ENCODE peak calls at places on chromosome 13, in seven cellular contexts. Y is heart left ventricle; A is spleen; O is thoracic aorta; D is tibial nerve; S is AG09309; W is CD4-positive, alpha-beta T cell. J is an unnamed sample.

GRCh38 chr13:30121244-30121643 is 186.1 kb downstream of the KATNAL1 start:
- DNase-seq in Y (no peak), A (no peak), O (no peak), D (no peak), S (no peak), W (no peak), J (no peak)

GRCh38 chr13:45276887-45277286 is 64.1 kb downstream of the TPT1 start:
- DNase-seq in Y (no peak), A (no peak), O (no peak), D (no peak), S (no peak), W (no peak), J (no peak)

GRCh38 chr13:26025771-26026170 is 26.0 kb downstream of the SHISA2 start:
- DNase-seq in Y (no peak), A (no peak), O (no peak), D (no peak), S (no peak), W (no peak), J (no peak)

GRCh38 chr13:111486801-111487200 is 166.4 kb downstream of the TEX29 start:
- DNase-seq in Y (no peak), A (no peak), O (no peak), D (no peak), S (no peak), W (no peak), J (no peak)

GRCh38 chr13:66410314-66410713 is 819.8 kb downstream of the PCDH9 start:
- DNase-seq in Y (no peak), A (no peak), O (no peak), D (no peak), S (no peak), W (no peak), J (no peak)

GRCh38 chr13:52862358-52863206 is 14.1 kb upstream of the PCDH8 start:
- DNase-seq in Y (no peak), A (no peak), O (no peak), D (no peak), S (no peak), W (no peak), J (peak)

GRCh38 chr13:27562457-27562856 is 57.9 kb downstream of the LNX2 start:
- DNase-seq in Y (no peak), A (no peak), O (no peak), D (no peak), S (no peak), W (no peak), J (no peak)

GRCh38 chr13:32164622-32165268 is 133.2 kb downstream of the FRY start:
- DNase-seq in Y (no peak), A (no peak), O (no peak), D (no peak), S (no peak), W (no peak), J (peak)

GRCh38 chr13:27858046-27858445 is 61.8 kb upstream of the PDX1 start:
- DNase-seq in Y (no peak), A (no peak), O (no peak), D (no peak), S (no peak), W (no peak), J (no peak)

GRCh38 chr13:26502826-26503225 is 54.7 kb upstream of the WASF3 start:
- DNase-seq in Y (no peak), A (no peak), O (no peak), D (no peak), S (peak), W (no peak), J (peak)

GRCh38 chr13:87788363-87788762 is 117.2 kb downstream of the SLITRK5 start:
- DNase-seq in Y (no peak), A (no peak), O (no peak), D (no peak), S (no peak), W (no peak), J (no peak)

GRCh38 chr13:53788286-53788685 is 759.7 kb downstream of the OLFM4 start:
- DNase-seq in Y (no peak), A (no peak), O (no peak), D (no peak), S (no peak), W (no peak), J (no peak)

GRCh38 chr13:33150146-33150545 is 133.9 kb downstream of the KL start:
- DNase-seq in Y (no peak), A (no peak), O (no peak), D (no peak), S (no peak), W (no peak), J (no peak)

GRCh38 chr13:39224841-39225240 is 186.6 kb downstream of the NHLRC3 start:
- DNase-seq in Y (no peak), A (no peak), O (no peak), D (no peak), S (no peak), W (no peak), J (no peak)

GRCh38 chr13:44305216-44305615 is 68.4 kb upstream of the SERP2 start:
- DNase-seq in Y (no peak), A (no peak), O (no peak), D (no peak), S (no peak), W (no peak), J (peak)

GRCh38 chr13:45542391-45542790 is 73.1 kb downstream of the ERICH6B start:
- DNase-seq in Y (no peak), A (no peak), O (no peak), D (no peak), S (no peak), W (no peak), J (no peak)

GRCh38 chr13:47901451-47901850 is 99.6 kb downstream of the SUCLA2 start:
- DNase-seq in Y (no peak), A (no peak), O (no peak), D (no peak), S (peak), W (no peak), J (peak)

GRCh38 chr13:92355213-92355612 is 871.4 kb upstream of the GPC6 start:
- DNase-seq in Y (no peak), A (no peak), O (no peak), D (no peak), S (no peak), W (no peak), J (peak)

GRCh38 chr13:29791508-29791907 is 58.9 kb downstream of the UBL3 start:
- DNase-seq in Y (no peak), A (no peak), O (no peak), D (no peak), S (no peak), W (no peak), J (no peak)

GRCh38 chr13:93146584-93147292 is 79.9 kb upstream of the GPC6 start:
- DNase-seq in Y (no peak), A (no peak), O (no peak), D (no peak), S (peak), W (no peak), J (no peak)

GRCh38 chr13:37109080-37109678 is 3.7 kb upstream of the CSNK1A1L start:
- DNase-seq in Y (no peak), A (no peak), O (no peak), D (no peak), S (no peak), W (no peak), J (no peak)

GRCh38 chr13:101757446-101758039 is 305.1 kb downstream of the ITGBL1 start:
- DNase-seq in Y (no peak), A (no peak), O (no peak), D (no peak), S (peak), W (no peak), J (no peak)

GRCh38 chr13:92972751-92973150 is 253.9 kb upstream of the GPC6 start:
- DNase-seq in Y (no peak), A (no peak), O (no peak), D (no peak), S (no peak), W (no peak), J (no peak)

GRCh38 chr13:64446372-64446771 is 2783.8 kb downstream of the PCDH9 start:
- DNase-seq in Y (no peak), A (no peak), O (no peak), D (no peak), S (no peak), W (no peak), J (no peak)

GRCh38 chr13:82749551-82749950 is 1132.7 kb downstream of the SLITRK1 start:
- DNase-seq in Y (no peak), A (no peak), O (no peak), D (no peak), S (no peak), W (no peak), J (no peak)

GRCh38 chr13:77986699-77987098 is 68.1 kb upstream of the EDNRB start:
- DNase-seq in Y (no peak), A (no peak), O (no peak), D (no peak), S (no peak), W (no peak), J (peak)

GRCh38 chr13:44516771-44517170 is 59.4 kb downstream of the TSC22D1 start:
- DNase-seq in Y (no peak), A (no peak), O (no peak), D (no peak), S (no peak), W (no peak), J (peak)

GRCh38 chr13:35354882-35355281 is 121.6 kb downstream of the MAB21L1 start:
- DNase-seq in Y (no peak), A (no peak), O (no peak), D (no peak), S (no peak), W (no peak), J (no peak)

GRCh38 chr13:45416521-45417125 is 1.6 kb downstream of the SLC25A30 start:
- DNase-seq in Y (no peak), A (no peak), O (no peak), D (no peak), S (no peak), W (no peak), J (no peak)

GRCh38 chr13:101058841-101059240 is 357.5 kb downstream of the NALCN start:
- DNase-seq in Y (no peak), A (no peak), O (no peak), D (no peak), S (no peak), W (no peak), J (no peak)

GRCh38 chr13:39835253-39835652 is 179.8 kb downstream of the COG6 start:
- DNase-seq in Y (no peak), A (no peak), O (no peak), D (no peak), S (no peak), W (no peak), J (peak)

GRCh38 chr13:109698779-109699178 is 87.6 kb downstream of the IRS2 start:
- DNase-seq in Y (no peak), A (no peak), O (no peak), D (no peak), S (peak), W (no peak), J (no peak)

GRCh38 chr13:74288361-74288911 is 154.2 kb upstream of the KLF12 start:
- DNase-seq in Y (peak), A (peak), O (no peak), D (no peak), S (no peak), W (peak), J (peak)

GRCh38 chr13:109272595-109273325 is 513.6 kb downstream of the IRS2 start:
- DNase-seq in Y (no peak), A (no peak), O (no peak), D (no peak), S (no peak), W (no peak), J (no peak)

GRCh38 chr13:35888327-35888940 is 242.7 kb downstream of the DCLK1 start:
- DNase-seq in Y (no peak), A (no peak), O (no peak), D (no peak), S (no peak), W (no peak), J (no peak)

GRCh38 chr13:20960663-20961309 is 58.2 kb upstream of the XPO4 start:
- DNase-seq in Y (no peak), A (no peak), O (no peak), D (no peak), S (no peak), W (no peak), J (no peak)

GRCh38 chr13:42215578-42216421 is 56.2 kb upstream of the AKAP11 start:
- DNase-seq in Y (no peak), A (no peak), O (no peak), D (no peak), S (no peak), W (no peak), J (peak)

GRCh38 chr13:90455861-90456260 is 891.6 kb upstream of the MIR17HG start:
- DNase-seq in Y (no peak), A (no peak), O (no peak), D (no peak), S (no peak), W (no peak), J (no peak)
- TF ChIP-seq CTCF in Y (no peak), A (no peak), O (no peak), D (no peak), S (no peak), W (no peak), J (no peak)

DNA sequence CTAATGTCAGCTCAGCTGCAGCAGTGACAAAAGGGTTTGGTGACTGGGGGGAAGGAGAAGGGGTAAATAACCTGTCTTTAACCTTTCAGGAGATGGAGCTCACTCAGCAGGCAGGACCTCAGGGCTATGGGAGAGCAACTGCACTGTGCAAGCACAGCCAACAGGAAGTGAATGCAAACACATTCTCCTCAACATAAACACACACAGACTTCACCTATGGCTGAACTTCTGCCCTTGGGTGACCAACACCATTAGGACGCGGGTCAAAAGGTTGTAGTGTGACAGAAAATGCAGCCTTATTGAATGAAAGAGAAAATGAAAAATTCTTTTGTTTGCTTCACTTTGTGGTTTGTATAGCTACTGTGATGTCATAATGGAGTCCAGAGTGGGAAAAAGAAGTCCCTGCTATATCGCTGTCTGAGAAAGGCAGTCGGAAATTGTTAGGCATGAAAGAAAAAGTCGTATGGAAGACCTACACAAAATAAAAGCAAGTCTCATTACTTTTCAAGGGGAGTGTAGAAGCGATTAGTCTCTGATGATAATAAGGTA is 323.1 kb downstream of the NDFIP2 start:
- DNase-seq in Y (no peak), A (no peak), O (no peak), D (no peak), S (no peak), W (no peak), J (no peak)
- TF ChIP-seq CTCF in Y (no peak), A (no peak), O (no peak), D (no peak), S (no peak), W (no peak), J (no peak)

DNA sequence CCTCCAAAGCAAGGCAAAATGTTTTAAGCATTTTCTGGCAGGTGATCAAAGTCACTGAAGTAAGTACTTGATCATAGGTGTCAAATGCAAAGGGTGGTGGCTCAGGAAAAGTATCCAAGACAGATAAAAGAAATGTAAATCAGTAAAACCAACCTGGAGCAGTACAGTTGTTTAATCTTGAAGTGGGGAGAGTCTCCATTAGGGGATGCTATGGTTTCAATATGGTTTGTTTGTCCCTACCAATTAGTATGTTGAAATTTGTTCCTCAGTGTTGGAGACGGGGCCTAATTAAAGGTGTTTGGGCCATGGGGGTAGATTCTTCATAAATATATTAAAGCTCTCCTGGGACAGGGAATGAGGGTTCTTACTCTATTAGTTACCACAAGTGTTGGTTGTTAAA is 1781.7 kb upstream of the PRR20A start:
- DNase-seq in Y (no peak), A (no peak), O (no peak), D (no peak), S (no peak), W (no peak), J (no peak)
- TF ChIP-seq CTCF in Y (no peak), A (no peak), O (no peak), D (no peak), S (no peak), W (no peak), J (peak)

DNA sequence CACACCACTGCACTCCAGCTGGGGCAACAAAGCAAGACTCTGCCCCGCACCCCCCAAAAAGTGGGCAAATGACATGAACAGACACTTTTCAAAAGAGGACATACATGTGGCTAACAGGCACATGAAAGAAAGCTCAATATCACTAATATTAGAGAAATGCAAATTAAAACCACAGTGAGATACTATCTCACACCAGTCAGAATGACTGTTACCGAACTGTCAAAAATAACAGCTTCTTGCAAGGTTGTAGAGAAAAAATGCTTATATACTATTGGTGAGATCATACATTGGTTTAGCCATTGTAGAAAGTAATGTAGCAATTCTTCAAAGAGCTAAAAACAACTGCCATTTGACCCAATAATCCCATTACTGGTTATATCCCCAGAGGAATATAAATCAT is 99.5 kb upstream of the SPATA13 start:
- DNase-seq in Y (no peak), A (no peak), O (no peak), D (no peak), S (no peak), W (no peak), J (no peak)
- TF ChIP-seq CTCF in Y (no peak), A (no peak), O (no peak), D (no peak), S (no peak), W (no peak), J (no peak)

GRCh38 chr13:113731192-113732175 is 27.5 kb upstream of the TMEM255B start:
- DNase-seq in Y (peak), A (peak), O (no peak), D (no peak), S (no peak), W (no peak), J (no peak)
- TF ChIP-seq CTCF in Y (no peak), A (no peak), O (no peak), D (no peak), S (no peak), W (no peak), J (peak)

DNA sequence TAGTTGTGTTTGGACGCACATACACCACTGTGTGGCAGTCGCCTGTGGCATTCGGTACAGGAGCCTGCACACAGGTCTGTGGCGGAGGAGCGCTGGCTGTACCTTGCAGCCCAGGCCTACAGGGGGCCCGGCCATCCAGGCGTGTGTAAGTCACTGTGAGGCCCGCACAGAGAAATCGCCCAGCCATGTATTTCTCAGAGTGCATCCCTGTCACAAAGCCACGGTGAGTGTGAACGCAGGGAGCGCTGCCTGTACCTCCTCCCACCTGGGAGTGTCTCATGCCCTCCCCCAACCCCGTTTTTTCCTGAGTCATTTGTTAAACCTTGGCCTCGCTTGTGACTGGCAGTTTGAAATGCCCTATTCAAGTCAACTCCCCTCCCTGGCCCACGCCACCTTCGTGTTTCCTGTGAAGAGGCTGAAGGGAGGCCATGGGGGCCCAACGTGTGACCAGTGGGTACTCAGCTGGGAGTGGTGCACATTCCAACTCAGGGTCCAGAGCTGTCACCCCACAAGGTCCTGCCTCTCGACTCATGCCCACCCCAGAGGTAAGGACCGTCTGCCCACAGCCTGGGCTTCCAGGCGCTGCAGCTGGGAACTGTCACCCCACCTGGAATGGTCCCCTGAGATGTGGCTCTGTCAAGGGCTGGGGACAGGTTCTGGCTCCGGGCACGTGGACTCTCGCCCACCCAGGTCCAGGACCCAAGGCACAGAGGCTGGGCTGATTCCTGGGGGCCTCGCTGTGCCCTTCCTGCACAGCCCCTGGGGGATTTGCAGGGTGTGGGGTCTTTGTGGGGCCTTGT is 11.6 kb upstream of the RASA3 start:
- DNase-seq in Y (no peak), A (peak), O (no peak), D (no peak), S (no peak), W (peak), J (peak)
- TF ChIP-seq CTCF in Y (no peak), A (no peak), O (no peak), D (no peak), S (no peak), W (peak), J (peak)